ENCODE peak calls at places on chromosomes 2 and 18, in six cellular contexts. R is T-helper 1 cell; O is dorsolateral prefrontal cortex; Z is activated naive CD4-positive, alpha-beta T cell treated with anti-CD3 and anti-CD28 coated beads, Interleukin-2, amount 50 U/mL, for 16 hours; A is activated CD4-positive, alpha-beta T cell treated with anti-CD3 and anti-CD28 coated beads, Interleukin-2, amount 50 U/mL, for 48 hours; H is NCI-H1417. F is an unnamed sample.

GRCh38 chr2:239690651-239691631 is 290.1 kb upstream of the HDAC4 start:
- DNase-seq in Z (no peak), A (no peak), R (no peak), H (no peak), O (no peak), F (no peak)

GRCh38 chr2:168526641-168527040 is 70.6 kb downstream of the CERS6 start:
- DNase-seq in O (peak), A (no peak), H (no peak), R (no peak), Z (no peak), F (no peak)

GRCh38 chr2:236824836-236825235 is 255.2 kb downstream of the ACKR3 start:
- DNase-seq in Z (no peak), R (no peak), A (no peak), H (peak), O (peak), F (peak)

GRCh38 chr18:27723168-27723567 is 453.8 kb downstream of the CDH2 start:
- DNase-seq in R (no peak), Z (no peak), A (no peak), H (no peak), O (no peak), F (peak)

GRCh38 chr18:24616638-24617037 is 156.2 kb downstream of the HRH4 start:
- DNase-seq in Z (no peak), O (no peak), H (peak), R (no peak), A (no peak), F (no peak)

GRCh38 chr18:77851798-77852197 is 602.1 kb downstream of the GALR1 start:
- DNase-seq in R (no peak), Z (no peak), A (no peak), H (peak), O (no peak), F (no peak)

GRCh38 chr18:42298744-42299685 is 344.0 kb downstream of the PIK3C3 start:
- DNase-seq in R (peak), H (peak), O (peak), Z (peak), A (peak), F (peak)

GRCh38 chr2:207054521-207054920 is 111.2 kb downstream of the KLF7 start:
- DNase-seq in H (no peak), R (no peak), O (no peak), A (no peak), Z (no peak), F (peak)

GRCh38 chr2:70977605-70978205 is 725 bp upstream of the ANKRD53 start:
- DNase-seq in Z (no peak), A (no peak), O (no peak), R (no peak), H (peak), F (peak)

GRCh38 chr2:69566669-69567068 is 76.9 kb downstream of the AAK1 start:
- DNase-seq in R (no peak), H (no peak), A (no peak), Z (peak), O (no peak), F (no peak)

GRCh38 chr2:237405006-237405559 is 8.9 kb downstream of the COL6A3 start:
- DNase-seq in Z (no peak), R (no peak), O (no peak), A (no peak), H (no peak), F (no peak)

GRCh38 chr2:96145028-96145939 is at the start of gene DUSP2:
- DNase-seq in H (peak), O (peak), A (peak), R (peak), Z (peak), F (peak)

GRCh38 chr2:128314026-128314347 is 4.7 kb downstream of the HS6ST1 start:
- DNase-seq in Z (peak), O (peak), R (no peak), H (no peak), A (no peak), F (no peak)

GRCh38 chr2:171590116-171590515 is 67.8 kb downstream of the CYBRD1 start:
- DNase-seq in O (no peak), A (no peak), R (no peak), Z (no peak), H (no peak), F (no peak)

GRCh38 chr18:36593001-36593400 is 235.8 kb downstream of the TPGS2 start:
- DNase-seq in R (no peak), H (no peak), Z (no peak), O (no peak), A (no peak), F (no peak)

GRCh38 chr2:120669121-120669952 is 66.3 kb upstream of the GLI2 start:
- DNase-seq in Z (no peak), A (no peak), H (peak), O (no peak), R (no peak), F (peak)

GRCh38 chr2:218398437-218399390 is 954 bp upstream of the CTDSP1 start:
- DNase-seq in Z (peak), A (peak), R (peak), H (peak), O (no peak), F (peak)

GRCh38 chr18:31064130-31064529 is 21.6 kb upstream of the DSC3 start:
- DNase-seq in R (no peak), A (no peak), Z (no peak), H (no peak), O (no peak), F (no peak)

GRCh38 chr2:224147174-224147573 is 108.1 kb upstream of the SERPINE2 start:
- DNase-seq in H (no peak), O (no peak), Z (no peak), R (no peak), A (no peak), F (peak)

F was measured in PC-3.